ENCODE peak calls at places on chromosomes 11 and 22, in four cellular contexts. W, E, C and P are unnamed samples.

GRCh38 chr11:35944503-35945136 is 758 bp downstream of the LDLRAD3 start:
- DNase-seq in W (no peak), E (no peak), C (no peak), P (no peak)

GRCh38 chr11:69366591-69366990 is 72.6 kb downstream of the MYEOV start:
- DNase-seq in W (no peak), E (no peak), C (no peak), P (no peak)

GRCh38 chr11:22244986-22245592 is 52.2 kb downstream of the ANO5 start:
- DNase-seq in W (no peak), E (peak), C (peak), P (no peak)

GRCh38 chr11:112789481-112789880 is 171.7 kb upstream of the NCAM1 start:
- DNase-seq in W (no peak), E (no peak), C (no peak), P (no peak)

GRCh38 chr22:47020157-47020556 is 257.7 kb downstream of the TBC1D22A start:
- DNase-seq in W (no peak), E (no peak), C (no peak), P (no peak)

GRCh38 chr11:6022954-6023353 is 7.6 kb downstream of the OR56A1 start:
- DNase-seq in W (no peak), E (no peak), C (peak), P (no peak)

GRCh38 chr11:61777234-61778090 is 14.9 kb downstream of the TMEM258 start:
- DNase-seq in W (peak), E (no peak), C (no peak), P (peak)

GRCh38 chr11:61290905-61291690 is 4.0 kb downstream of the VWCE start:
- DNase-seq in W (no peak), E (no peak), C (peak), P (no peak)

GRCh38 chr11:21475276-21475675 is 717.6 kb upstream of the ANO5 start:
- DNase-seq in W (no peak), E (no peak), C (no peak), P (no peak)

GRCh38 chr11:107252429-107253161 is 205.0 kb downstream of the CWF19L2 start:
- DNase-seq in W (no peak), E (no peak), C (no peak), P (no peak)

GRCh38 chr11:95863486-95864140 is 60.3 kb downstream of the MTMR2 start:
- DNase-seq in W (no peak), E (no peak), C (no peak), P (no peak)

GRCh38 chr11:131760191-131760951 is 390.0 kb downstream of the NTM start:
- DNase-seq in W (no peak), E (no peak), C (no peak), P (no peak)

GRCh38 chr11:10058356-10058755 is 235.7 kb downstream of the SBF2 start:
- DNase-seq in W (no peak), E (no peak), C (no peak), P (no peak)

GRCh38 chr11:133902506-133902905 is 54.3 kb downstream of the IGSF9B start:
- DNase-seq in W (no peak), E (no peak), C (no peak), P (no peak)

GRCh38 chr22:41917906-41918791 is 3.3 kb upstream of the SHISA8 start:
- DNase-seq in W (no peak), E (no peak), C (peak), P (no peak)

GRCh38 chr11:36475192-36475591 is 34.9 kb downstream of the TRAF6 start:
- DNase-seq in W (no peak), E (no peak), C (no peak), P (no peak)